ENCODE peak calls at places on chromosomes 6 and 20, in five cellular contexts. F, T, W, L and Z are unnamed samples.

GRCh38 chr6:155174576-155175174 is 89.1 kb upstream of the CLDN20 start:
- DNase-seq in F (peak; percentile 73), T (peak; percentile 85), W (peak; percentile 35), L (peak; percentile 83), Z (peak; percentile 15)

GRCh38 chr20:33684533-33685327 is 1.5 kb downstream of the E2F1 start:
- DNase-seq in F (no peak), T (peak; percentile 84), W (no peak), L (no peak), Z (no peak)

GRCh38 chr20:61763740-61764400 is 301.8 kb downstream of the TAF4 start:
- DNase-seq in F (no peak), T (no peak), W (no peak), L (no peak), Z (no peak)

GRCh38 chr20:14710941-14711340 is 373.5 kb upstream of the FLRT3 start:
- DNase-seq in F (no peak), T (no peak), W (no peak), L (no peak), Z (no peak)

GRCh38 chr6:347232-347631 is 44.3 kb upstream of the IRF4 start:
- DNase-seq in F (peak; percentile 86), T (no peak), W (no peak), L (no peak), Z (no peak)

GRCh38 chr20:8170921-8171320 is 38.9 kb downstream of the PLCB1 start:
- DNase-seq in F (no peak), T (no peak), W (no peak), L (no peak), Z (no peak)

GRCh38 chr20:25336561-25337422 is 53.8 kb downstream of the ABHD12 start:
- DNase-seq in F (no peak), T (peak; percentile 35), W (no peak), L (peak; percentile 53), Z (no peak)

GRCh38 chr6:82118150-82118562 is 129.4 kb downstream of the IBTK start:
- DNase-seq in F (no peak), T (no peak), W (no peak), L (no peak), Z (no peak)

GRCh38 chr20:13261460-13262301 is 40.6 kb downstream of the ISM1 start:
- DNase-seq in F (peak; percentile 66), T (peak; percentile 75), W (peak; percentile 35), L (peak; percentile 60), Z (peak; percentile 59)

GRCh38 chr20:33832113-33832853 is 21.1 kb downstream of the CHMP4B start:
- DNase-seq in F (peak; percentile 84), T (peak; percentile 61), W (no peak), L (peak; percentile 31), Z (no peak)

GRCh38 chr6:44269921-44270525 is at the start of gene TMEM151B:
- DNase-seq in F (no peak), T (peak; percentile 53), W (no peak), L (no peak), Z (no peak)

GRCh38 chr6:102907181-102907580 is 1513.7 kb downstream of the GRIK2 start:
- DNase-seq in F (no peak), T (no peak), W (no peak), L (no peak), Z (no peak)

GRCh38 chr6:48135352-48136084 is 24.5 kb upstream of the PTCHD4 start:
- DNase-seq in F (no peak), T (no peak), W (no peak), L (peak; percentile 10), Z (no peak)

GRCh38 chr6:105609375-105609991 is 206.6 kb upstream of the PREP start:
- DNase-seq in F (peak; percentile 51), T (no peak), W (no peak), L (peak; percentile 86), Z (no peak)

DNA sequence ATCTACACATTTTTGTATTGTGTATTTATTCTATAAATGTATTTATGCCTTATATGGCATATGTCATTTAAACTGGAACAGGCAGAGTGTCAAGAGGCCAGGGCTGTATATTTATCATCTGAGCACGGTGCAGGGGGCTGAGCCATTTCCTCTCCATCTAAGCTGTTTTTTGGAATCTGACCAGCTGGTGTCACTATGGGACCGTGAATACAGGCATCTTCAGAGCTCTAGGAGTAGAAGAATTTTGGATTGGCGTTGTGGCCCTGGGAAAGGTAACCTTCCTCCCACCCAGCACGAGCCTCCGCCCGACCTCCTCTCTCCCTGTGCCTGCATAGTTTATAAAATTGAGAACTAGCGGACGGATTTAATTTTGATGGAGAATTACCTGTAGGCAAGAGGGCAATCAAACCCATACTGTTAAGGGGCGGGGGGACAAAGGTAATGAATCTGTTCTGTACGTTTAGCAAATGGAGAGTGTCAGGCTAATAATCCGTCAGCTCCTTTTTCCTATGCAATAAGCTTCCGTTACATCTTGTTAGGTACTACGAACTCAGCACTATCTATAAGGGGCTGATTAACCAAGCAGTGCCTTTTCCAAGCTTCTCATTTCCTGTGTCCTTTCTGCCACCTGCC is 29.0 kb upstream of the EEF1E1 start:
- DNase-seq in F (peak; percentile 61), T (peak; percentile 81), W (no peak), L (peak; percentile 66), Z (peak; percentile 1)
- TF ChIP-seq CTCF in F (peak; percentile 64), T (peak; percentile 83), W (peak; percentile 27), L (peak; percentile 74), Z (peak; percentile 30)

DNA sequence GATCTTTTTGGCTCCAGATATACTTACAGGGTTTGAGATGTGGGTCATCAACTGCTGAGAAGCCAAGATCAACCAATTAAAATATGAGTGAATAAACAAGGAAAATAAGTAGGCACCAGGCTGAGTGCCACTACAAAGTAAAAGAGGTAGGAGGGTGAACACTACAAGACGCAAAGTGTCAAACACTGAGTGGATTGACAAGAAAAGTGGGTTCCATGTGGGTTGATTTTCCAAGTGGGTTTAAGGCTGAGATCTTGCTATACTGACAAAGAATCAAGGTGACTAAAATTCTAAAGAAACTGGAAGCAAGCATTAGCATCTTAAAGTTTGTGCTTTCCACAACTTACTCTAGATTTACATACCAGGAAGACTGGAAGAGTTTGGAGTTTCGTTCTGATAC is 160.4 kb upstream of the SPACA1 start:
- DNase-seq in F (no peak), T (no peak), W (no peak), L (no peak), Z (no peak)
- H3K4me3 ChIP-seq in F (no peak overlapping the region), T (no peak overlapping the region), W (no peak overlapping the region), L (no peak overlapping the region), Z (no peak overlapping the region)

GRCh38 chr6:10413850-10414765 is 766 bp downstream of the TFAP2A start:
- DNase-seq in F (no peak), T (peak; percentile 78), W (no peak), L (no peak), Z (no peak)

GRCh38 chr6:10412165-10412947 is 2.5 kb downstream of the TFAP2A start:
- DNase-seq in F (no peak), T (peak; percentile 73), W (no peak), L (peak; percentile 46), Z (no peak)

GRCh38 chr6:10411915-10412164 is 3.0 kb downstream of the TFAP2A start:
- DNase-seq in F (no peak), T (no peak), W (peak; percentile 31), L (no peak), Z (no peak)

GRCh38 chr6:10414766-10415592 is at the start of gene TFAP2A:
- DNase-seq in F (no peak), T (peak; percentile 89), W (no peak), L (peak; percentile 16), Z (no peak)

DNA sequence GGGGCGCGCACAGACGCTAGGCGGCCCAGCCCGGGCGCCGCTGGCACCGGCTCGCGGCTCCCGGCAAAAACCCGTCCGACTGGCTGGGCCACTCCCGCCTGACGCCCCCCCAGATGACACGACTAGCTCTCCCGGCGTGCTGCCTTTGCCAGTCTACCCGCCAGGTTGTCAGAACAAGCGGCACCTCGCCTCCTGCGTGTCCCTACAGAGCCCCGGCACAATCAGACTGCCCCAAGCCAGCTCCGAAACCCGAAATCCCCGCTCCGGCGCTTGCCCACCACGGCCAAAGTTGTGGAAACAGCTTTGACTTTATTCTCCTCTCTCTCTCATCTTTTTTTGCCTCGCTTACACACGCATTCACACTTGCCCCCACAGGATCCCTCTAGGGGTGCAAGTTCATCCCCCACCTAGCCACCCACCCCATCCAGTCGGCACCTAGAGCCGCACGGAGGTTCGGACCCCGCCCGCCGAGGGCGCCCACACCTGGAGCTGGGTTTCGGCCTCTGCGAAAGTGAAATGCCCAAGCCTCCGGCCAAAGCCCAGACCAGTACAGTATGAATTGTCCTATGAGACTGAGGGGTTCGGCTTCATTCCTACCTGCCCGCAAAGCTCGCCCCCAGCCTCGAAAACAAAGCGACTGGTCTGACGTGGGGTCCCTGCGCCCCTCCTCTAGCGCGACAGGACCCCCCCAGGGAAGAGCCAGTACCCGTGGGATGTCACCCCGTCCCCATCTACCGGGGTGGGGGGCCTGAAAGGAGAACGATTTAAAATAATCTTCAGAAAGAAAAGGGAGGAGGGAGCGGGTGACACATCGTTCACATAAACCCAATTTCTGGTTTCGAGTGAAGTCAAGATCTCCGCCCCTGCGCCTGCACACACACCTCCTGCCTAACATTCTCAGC is 1.7 kb downstream of the TFAP2A start:
- DNase-seq in F (no peak), T (peak; percentile 14), W (no peak), L (no peak), Z (no peak)
- H3K27ac ChIP-seq in F (no peak overlapping the region), T (no peak overlapping the region), W (no peak overlapping the region), L (no peak overlapping the region), Z (no peak overlapping the region)

GRCh38 chr6:98839788-98840361 is 5.5 kb downstream of the POU3F2 start:
- DNase-seq in F (no peak), T (peak; percentile 69), W (no peak), L (no peak), Z (no peak)
- TF ChIP-seq CTCF in F (no peak), T (peak; percentile 75), W (no peak), L (peak; percentile 73), Z (no peak)